ENCODE peak calls at places on chromosomes 7 and 10, in seven cellular contexts. D is right cardiac atrium, N is AG04450, S is lung, Y is lower lobe of right lung, R is SJSA1, E is cardiac muscle cell. G is an unnamed sample.

GRCh38 chr10:15324113-15324512 is 47.0 kb downstream of the FAM171A1 start:
- DNase-seq in E (no peak), N (no peak), R (no peak), S (no peak), Y (no peak), D (no peak), G (no peak)

GRCh38 chr7:259751-260405 is 30.1 kb upstream of the FOXL3 start:
- DNase-seq in D (peak), N (no peak), R (no peak), E (no peak), S (no peak), Y (peak), G (no peak)

GRCh38 chr10:133079836-133080682 is 7.7 kb upstream of the ADGRA1 start:
- DNase-seq in E (no peak), D (no peak), N (no peak), Y (no peak), S (no peak), R (no peak), G (no peak)

GRCh38 chr7:102030696-102031095 is 213.3 kb downstream of the CUX1 start:
- DNase-seq in S (no peak), E (no peak), N (no peak), Y (no peak), D (no peak), R (no peak), G (no peak)

GRCh38 chr10:101967119-101967518 is 88.9 kb downstream of the ARMH3 start:
- DNase-seq in R (no peak), Y (no peak), E (no peak), D (no peak), N (no peak), S (no peak), G (no peak)

GRCh38 chr7:22231806-22232205 is 125.1 kb downstream of the RAPGEF5 start:
- DNase-seq in Y (no peak), S (no peak), N (no peak), R (no peak), E (no peak), D (no peak), G (no peak)

GRCh38 chr7:50560865-50561351 is 4.3 kb downstream of the DDC start:
- DNase-seq in N (no peak), E (no peak), S (no peak), Y (no peak), R (no peak), D (no peak), G (no peak)

GRCh38 chr7:108135446-108136190 is 5.5 kb upstream of the LAMB4 start:
- DNase-seq in N (no peak), S (no peak), R (no peak), D (no peak), Y (peak), E (no peak), G (no peak)

GRCh38 chr10:15419279-15419874 is 48.3 kb upstream of the FAM171A1 start:
- DNase-seq in S (no peak), N (peak), R (no peak), E (peak), D (peak), Y (no peak), G (no peak)

GRCh38 chr10:118163227-118163626 is 116.5 kb upstream of the RAB11FIP2 start:
- DNase-seq in R (no peak), D (no peak), Y (no peak), E (no peak), S (no peak), N (no peak), G (no peak)

GRCh38 chr7:43572516-43573049 is 10.3 kb upstream of the STK17A start:
- DNase-seq in N (peak), Y (no peak), D (no peak), E (peak), S (peak), R (peak), G (peak)

GRCh38 chr10:110992011-110992800 is 72.8 kb downstream of the SHOC2 start:
- DNase-seq in Y (no peak), D (no peak), N (no peak), S (no peak), E (no peak), R (no peak), G (no peak)

GRCh38 chr10:119341236-119342016 is 134.1 kb downstream of the GRK5 start:
- DNase-seq in S (no peak), D (peak), R (peak), E (peak), N (no peak), Y (no peak), G (no peak)

GRCh38 chr7:24836084-24836483 is 78.8 kb upstream of the GSDME start:
- DNase-seq in N (no peak), S (no peak), D (no peak), R (no peak), E (no peak), Y (no peak), G (no peak)

GRCh38 chr7:130904031-130904757 is 170.2 kb upstream of the KLF14 start:
- DNase-seq in Y (no peak), S (no peak), N (peak), D (no peak), R (peak), E (peak), G (no peak)

GRCh38 chr10:93124580-93125318 is 51.1 kb downstream of the CYP26A1 start:
- DNase-seq in D (no peak), R (no peak), S (no peak), E (no peak), N (no peak), Y (no peak), G (no peak)

GRCh38 chr10:122115874-122116273 is 126.9 kb downstream of the TACC2 start:
- DNase-seq in E (no peak), S (no peak), R (no peak), Y (no peak), N (no peak), D (no peak), G (no peak)

GRCh38 chr7:42471573-42472174 is 234.7 kb upstream of the GLI3 start:
- DNase-seq in Y (no peak), E (no peak), N (no peak), R (no peak), D (no peak), S (no peak), G (no peak)

GRCh38 chr7:86932038-86932512 is 127.4 kb downstream of the ELAPOR2 start:
- DNase-seq in N (no peak), S (peak), E (peak), R (peak), D (peak), Y (no peak), G (no peak)

GRCh38 chr7:153657182-153657800 is 394.9 kb upstream of the DPP6 start:
- DNase-seq in E (no peak), N (no peak), Y (no peak), R (no peak), D (no peak), S (no peak), G (no peak)

GRCh38 chr7:139693651-139694388 is 84.0 kb downstream of the HIPK2 start:
- DNase-seq in Y (no peak), S (no peak), N (no peak), D (no peak), E (no peak), R (no peak), G (no peak)

GRCh38 chr7:95421847-95422444 is 12.9 kb downstream of the PON2 start:
- DNase-seq in Y (no peak), N (no peak), R (no peak), E (peak), D (no peak), S (no peak), G (no peak)

GRCh38 chr10:103833731-103834365 is 21.5 kb downstream of the SH3PXD2A start:
- DNase-seq in D (peak), Y (peak), N (no peak), R (no peak), S (no peak), E (peak), G (no peak)

GRCh38 chr7:28228386-28228785 is 47.8 kb upstream of the JAZF1 start:
- DNase-seq in Y (no peak), R (no peak), E (peak), S (no peak), N (no peak), D (no peak), G (no peak)

GRCh38 chr10:127092916-127093315 is 103.5 kb downstream of the INSYN2A start:
- DNase-seq in N (no peak), R (no peak), Y (no peak), E (no peak), D (no peak), S (no peak), G (no peak)

GRCh38 chr10:34524369-34525091 is 290.6 kb downstream of the PARD3 start:
- DNase-seq in E (no peak), S (no peak), Y (no peak), R (no peak), N (no peak), D (no peak), G (no peak)

GRCh38 chr10:113616244-113617074 is 47.4 kb downstream of the NRAP start:
- DNase-seq in R (no peak), Y (no peak), N (no peak), D (no peak), S (no peak), E (no peak), G (no peak)

GRCh38 chr10:110057461-110057860 is 49.7 kb downstream of the ADD3 start:
- DNase-seq in N (no peak), R (no peak), E (no peak), Y (no peak), S (no peak), D (no peak), G (no peak)

GRCh38 chr10:79266543-79267312 is 80.5 kb upstream of the PPIF start:
- DNase-seq in R (peak), D (peak), Y (peak), S (peak), E (peak), N (peak), G (peak)

GRCh38 chr7:4174016-4174415 is 508.1 kb upstream of the FOXK1 start:
- DNase-seq in E (no peak), D (no peak), S (no peak), N (no peak), Y (no peak), R (no peak), G (no peak)

GRCh38 chr7:106216517-106217088 is 68.2 kb downstream of the NAMPT start:
- DNase-seq in D (peak), N (peak), E (peak), R (peak), Y (no peak), S (peak), G (no peak)

GRCh38 chr10:97567891-97568290 is 4.7 kb upstream of the ANKRD2 start:
- DNase-seq in E (no peak), R (no peak), S (no peak), Y (no peak), D (no peak), N (no peak), G (no peak)

GRCh38 chr10:58177362-58177947 is 90.2 kb downstream of the IPMK start:
- DNase-seq in N (no peak), E (peak), Y (no peak), S (no peak), R (no peak), D (no peak), G (no peak)

DNA sequence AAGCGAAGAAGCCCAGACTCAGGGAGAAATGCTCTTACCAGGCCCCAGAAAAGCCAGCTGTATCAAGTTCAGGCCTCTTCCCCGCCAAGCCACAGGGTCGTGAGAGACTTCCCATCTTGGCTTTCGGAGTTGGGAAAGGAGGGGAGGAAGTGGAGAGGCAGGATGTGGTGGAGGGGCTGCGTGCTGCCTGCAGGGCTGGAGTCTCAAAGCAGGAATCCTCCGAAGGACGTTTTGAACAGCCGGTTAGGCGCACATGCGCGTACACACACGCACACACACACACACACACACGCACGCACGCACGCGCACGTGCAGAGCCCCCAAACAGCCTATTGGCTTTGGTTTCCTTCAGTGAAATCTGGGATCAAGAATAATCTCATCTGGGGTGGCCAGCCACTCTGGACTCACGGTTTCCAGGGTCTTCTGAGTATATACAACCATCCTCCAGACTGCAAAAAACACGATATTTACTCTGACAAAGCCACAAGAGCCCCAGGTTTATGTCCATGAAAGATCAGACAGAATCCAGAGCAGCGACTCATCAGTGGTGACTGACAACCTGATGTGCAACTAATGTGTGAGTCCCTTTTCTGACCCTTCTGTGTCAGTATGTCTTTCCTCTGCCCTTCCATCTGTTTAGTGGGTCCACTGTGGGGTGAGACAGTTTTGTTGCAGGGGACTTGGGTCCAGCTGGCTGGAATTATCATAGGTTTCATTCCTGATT is 115.0 kb upstream of the ZNF438 start:
- DNase-seq in E (peak), D (peak), R (peak), Y (no peak), S (no peak), N (peak), G (no peak)
- H3K27ac ChIP-seq in E (peak), D (no peak), R (peak), Y (peak), S (peak), N (peak), G (peak)

GRCh38 chr7:82376739-82377138 is 66.8 kb downstream of the CACNA2D1 start:
- DNase-seq in S (no peak), Y (no peak), E (no peak), R (no peak), N (no peak), D (no peak), G (no peak)
- H3K27ac ChIP-seq in S (no peak), Y (no peak), E (no peak), R (no peak), N (no peak), D (no peak), G (no peak)

DNA sequence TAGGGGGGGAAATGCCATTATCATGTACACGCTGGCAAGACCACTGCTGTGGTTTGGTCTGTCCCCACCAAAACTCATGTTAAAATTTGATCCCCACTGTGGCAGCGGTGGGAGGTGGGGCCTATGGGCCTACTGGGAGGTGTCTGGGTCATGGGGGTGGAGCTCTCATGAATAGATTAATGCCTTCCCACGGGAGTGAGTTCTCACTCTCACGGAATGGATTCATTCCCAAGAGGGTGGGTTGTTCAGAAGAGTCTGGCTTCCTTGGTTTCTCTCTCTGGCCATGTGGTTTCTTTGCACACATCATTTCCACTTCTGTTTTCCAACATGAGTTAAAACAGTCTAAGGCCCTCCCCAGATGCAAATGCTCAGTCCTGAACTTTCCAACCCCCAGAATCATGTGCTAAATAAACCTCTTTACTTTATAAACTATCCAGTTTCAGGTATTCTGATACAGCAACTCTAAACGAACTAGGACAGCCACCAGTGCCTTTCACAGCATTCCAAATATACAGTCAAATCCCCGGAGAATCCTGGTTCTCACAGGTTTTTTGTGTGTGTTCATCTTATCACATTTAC is 44.3 kb downstream of the SMURF1 start:
- DNase-seq in Y (no peak), D (no peak), N (no peak), R (no peak), S (no peak), E (peak), G (no peak)
- H3K27ac ChIP-seq in Y (no peak), D (peak), N (no peak), R (no peak), S (peak), E (no peak), G (no peak)

GRCh38 chr7:103296901-103297836 is at the start of gene PMPCB:
- DNase-seq in S (peak), R (peak), E (peak), D (peak), N (peak), Y (peak), G (peak)

GRCh38 chr7:103299660-103300059 is 2.4 kb downstream of the PMPCB start:
- DNase-seq in E (no peak), N (no peak), Y (no peak), D (no peak), S (no peak), R (no peak), G (no peak)

GRCh38 chr7:103293526-103293925 is 3.7 kb upstream of the PMPCB start:
- DNase-seq in D (no peak), S (no peak), E (no peak), Y (no peak), R (no peak), N (no peak), G (no peak)

GRCh38 chr7:103297837-103298179 is 573 bp downstream of the PMPCB start:
- DNase-seq in Y (no peak), N (no peak), E (no peak), D (no peak), R (no peak), S (no peak), G (no peak)
- H3K27ac ChIP-seq in Y (peak), N (peak), E (peak), D (no peak), R (peak), S (peak), G (peak)

DNA sequence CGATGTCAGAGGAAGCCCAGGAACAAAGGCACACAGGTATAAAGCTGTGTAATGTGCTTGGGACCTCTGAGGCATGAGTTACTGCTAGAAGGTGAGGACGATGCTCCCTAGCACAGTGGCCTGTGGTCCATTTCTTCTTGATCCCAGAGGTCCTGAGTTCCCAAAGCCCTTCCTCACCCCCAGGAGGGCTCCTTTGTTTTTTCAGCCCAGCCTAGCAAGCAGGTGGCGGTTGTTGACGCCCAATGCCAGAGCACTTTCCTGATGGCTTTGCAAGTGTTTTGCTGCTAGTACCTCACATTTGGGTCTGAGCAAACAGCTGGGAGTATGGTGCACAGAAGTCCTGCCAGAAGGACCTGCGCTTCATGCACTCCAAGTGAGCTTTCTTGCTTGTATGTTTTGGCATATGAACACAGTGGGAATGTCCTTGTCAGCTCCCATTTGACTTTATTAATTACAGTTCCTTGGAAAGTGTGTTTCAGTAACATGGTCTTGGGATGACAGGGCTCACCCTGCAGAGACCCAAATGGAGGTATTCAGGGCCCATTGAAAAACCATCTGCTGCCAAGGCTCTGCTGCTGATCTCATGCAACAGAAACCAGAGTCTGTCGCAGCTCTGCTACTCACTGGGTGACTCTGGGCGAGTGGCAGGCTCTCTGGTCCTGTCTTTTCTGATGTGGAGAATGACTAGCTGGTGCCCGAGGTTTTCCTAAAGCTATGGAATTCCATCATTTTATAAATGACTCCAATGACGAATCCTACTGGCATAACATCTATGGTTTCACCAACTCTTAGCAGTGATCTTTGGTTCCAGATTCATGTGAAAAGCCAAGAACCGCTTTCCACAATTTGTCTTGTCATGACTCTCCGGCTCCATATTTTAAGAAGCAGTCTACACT is 134.9 kb downstream of the ARID5B start:
- DNase-seq in D (no peak), N (no peak), S (no peak), Y (no peak), E (no peak), R (no peak), G (no peak)
- H3K27ac ChIP-seq in D (no peak), N (peak), S (no peak), Y (peak), E (no peak), R (peak), G (no peak)

DNA sequence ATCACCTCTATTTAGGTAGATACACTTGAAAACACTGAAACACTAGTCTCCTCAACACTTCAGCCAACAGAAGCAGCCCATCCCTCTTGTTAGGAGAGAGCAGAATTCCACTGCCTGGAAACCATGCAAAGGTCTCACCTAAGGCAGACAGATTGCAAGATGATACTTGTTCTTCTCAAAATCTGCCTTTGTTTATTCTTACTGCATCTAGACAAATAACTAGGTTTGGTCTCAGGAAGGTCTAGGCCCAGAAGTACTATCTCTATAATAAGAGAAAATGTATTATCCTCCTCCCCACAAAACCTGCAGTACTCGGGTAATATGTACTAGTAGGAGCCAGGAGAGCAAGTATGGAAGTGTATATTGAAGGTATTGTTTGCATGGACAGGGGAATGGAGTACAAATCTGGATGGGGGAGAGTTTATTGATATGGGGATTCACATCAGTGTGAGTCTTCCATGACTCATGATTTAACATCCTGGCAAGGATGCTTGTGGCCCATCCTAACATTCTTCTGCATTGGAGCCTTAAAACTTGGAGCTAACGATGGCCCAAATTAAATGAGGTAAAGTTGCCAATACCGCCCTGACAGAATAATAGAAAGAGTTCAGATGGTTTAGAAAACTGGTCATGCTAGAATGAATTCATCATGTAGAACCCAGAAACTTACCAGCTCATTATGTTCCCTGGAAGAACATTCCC is 109.2 kb downstream of the EPC1 start:
- DNase-seq in R (no peak), S (no peak), Y (no peak), E (peak), N (peak), D (no peak), G (no peak)
- H3K27ac ChIP-seq in R (no peak), S (no peak), Y (no peak), E (no peak), N (no peak), D (no peak), G (no peak)